ENCODE peak calls at places on chromosomes 16 and 17, in nine cellular contexts. One of them, this sample, is unnamed.

GRCh38 chr17:79974786-79975497 is 60.7 kb downstream of the TBC1D16 start:
- DNase-seq in CMK: no peak
- DNase-seq in right lobe of liver: peak; percentile 43
- DNase-seq in anterior cingulate cortex: no peak
- DNase-seq in neural progenitor cell: peak; percentile 58
- DNase-seq in GM23338: peak; percentile 88
- DNase-seq in Daoy: no peak
- DNase-seq in posterior vena cava: peak; percentile 77
- DNase-seq in NCI-H510A treated with DMSO at 0.1 percent for 48 hours: no peak
- DNase-seq in this sample: no peak

GRCh38 chr17:58081641-58082340 is 1.4 kb upstream of the DYNLL2 start:
- DNase-seq in CMK: no peak
- DNase-seq in right lobe of liver: no peak
- DNase-seq in anterior cingulate cortex: no peak
- DNase-seq in neural progenitor cell: peak; percentile 78
- DNase-seq in GM23338: peak; percentile 38
- DNase-seq in Daoy: no peak
- DNase-seq in posterior vena cava: no peak
- DNase-seq in NCI-H510A treated with DMSO at 0.1 percent for 48 hours: no peak
- DNase-seq in this sample: no peak

GRCh38 chr17:32253117-32253611 is 12.5 kb upstream of the RHBDL3 start:
- DNase-seq in CMK: peak; percentile 59
- DNase-seq in right lobe of liver: peak; percentile 80
- DNase-seq in anterior cingulate cortex: peak; percentile 51
- DNase-seq in neural progenitor cell: peak; percentile 90
- DNase-seq in GM23338: peak; percentile 96
- DNase-seq in Daoy: peak; percentile 81
- DNase-seq in posterior vena cava: peak; percentile 90
- DNase-seq in NCI-H510A treated with DMSO at 0.1 percent for 48 hours: peak; percentile 84
- DNase-seq in this sample: peak; percentile 84

GRCh38 chr17:76123127-76123499 is 17.9 kb downstream of the FOXJ1 start:
- DNase-seq in CMK: no peak
- DNase-seq in right lobe of liver: no peak
- DNase-seq in anterior cingulate cortex: no peak
- DNase-seq in neural progenitor cell: no peak
- DNase-seq in GM23338: no peak
- DNase-seq in Daoy: no peak
- DNase-seq in posterior vena cava: peak; percentile 24
- DNase-seq in NCI-H510A treated with DMSO at 0.1 percent for 48 hours: no peak
- DNase-seq in this sample: no peak

GRCh38 chr17:602436-602835 is 112.2 kb downstream of the VPS53 start:
- DNase-seq in CMK: no peak
- DNase-seq in right lobe of liver: peak; percentile 28
- DNase-seq in anterior cingulate cortex: no peak
- DNase-seq in neural progenitor cell: no peak
- DNase-seq in GM23338: no peak
- DNase-seq in Daoy: no peak
- DNase-seq in posterior vena cava: no peak
- DNase-seq in NCI-H510A treated with DMSO at 0.1 percent for 48 hours: no peak
- DNase-seq in this sample: no peak

GRCh38 chr17:82257473-82257872 is 16.0 kb downstream of the CSNK1D start:
- DNase-seq in CMK: no peak
- DNase-seq in right lobe of liver: no peak
- DNase-seq in anterior cingulate cortex: peak; percentile 13
- DNase-seq in neural progenitor cell: peak; percentile 37
- DNase-seq in GM23338: peak; percentile 65
- DNase-seq in Daoy: no peak
- DNase-seq in posterior vena cava: no peak
- DNase-seq in NCI-H510A treated with DMSO at 0.1 percent for 48 hours: no peak
- DNase-seq in this sample: no peak

GRCh38 chr16:19664166-19664565 is 53.9 kb downstream of the KNOP1 start:
- DNase-seq in CMK: no peak
- DNase-seq in right lobe of liver: no peak
- DNase-seq in anterior cingulate cortex: no peak
- DNase-seq in neural progenitor cell: no peak
- DNase-seq in GM23338: no peak
- DNase-seq in Daoy: no peak
- DNase-seq in posterior vena cava: peak; percentile 19
- DNase-seq in NCI-H510A treated with DMSO at 0.1 percent for 48 hours: no peak
- DNase-seq in this sample: no peak

GRCh38 chr16:87017388-87018012 is 299.7 kb downstream of the C16orf95 start:
- DNase-seq in CMK: no peak
- DNase-seq in right lobe of liver: peak; percentile 20
- DNase-seq in anterior cingulate cortex: no peak
- DNase-seq in neural progenitor cell: peak; percentile 51
- DNase-seq in GM23338: peak; percentile 62
- DNase-seq in Daoy: peak; percentile 95
- DNase-seq in posterior vena cava: no peak
- DNase-seq in NCI-H510A treated with DMSO at 0.1 percent for 48 hours: no peak
- DNase-seq in this sample: no peak

GRCh38 chr16:22098538-22099255 is 6.4 kb downstream of the VWA3A start:
- DNase-seq in CMK: no peak
- DNase-seq in right lobe of liver: no peak
- DNase-seq in anterior cingulate cortex: no peak
- DNase-seq in neural progenitor cell: peak; percentile 75
- DNase-seq in GM23338: peak; percentile 83
- DNase-seq in Daoy: peak; percentile 40
- DNase-seq in posterior vena cava: no peak
- DNase-seq in NCI-H510A treated with DMSO at 0.1 percent for 48 hours: peak; percentile 82
- DNase-seq in this sample: no peak

GRCh38 chr17:39979021-39979660 is 1.5 kb upstream of the PSMD3 start:
- DNase-seq in CMK: no peak
- DNase-seq in right lobe of liver: no peak
- DNase-seq in anterior cingulate cortex: no peak
- DNase-seq in neural progenitor cell: no peak
- DNase-seq in GM23338: no peak
- DNase-seq in Daoy: peak; percentile 67
- DNase-seq in posterior vena cava: no peak
- DNase-seq in NCI-H510A treated with DMSO at 0.1 percent for 48 hours: no peak
- DNase-seq in this sample: no peak

GRCh38 chr16:77450790-77451487 is 16.1 kb upstream of the ADAMTS18 start:
- DNase-seq in CMK: no peak
- DNase-seq in right lobe of liver: no peak
- DNase-seq in anterior cingulate cortex: no peak
- DNase-seq in neural progenitor cell: no peak
- DNase-seq in GM23338: no peak
- DNase-seq in Daoy: no peak
- DNase-seq in posterior vena cava: no peak
- DNase-seq in NCI-H510A treated with DMSO at 0.1 percent for 48 hours: peak; percentile 93
- DNase-seq in this sample: no peak

GRCh38 chr17:74746922-74747321 is 1.5 kb upstream of the NHERF1 start:
- DNase-seq in CMK: no peak
- DNase-seq in right lobe of liver: no peak
- DNase-seq in anterior cingulate cortex: no peak
- DNase-seq in neural progenitor cell: peak; percentile 48
- DNase-seq in GM23338: no peak
- DNase-seq in Daoy: no peak
- DNase-seq in posterior vena cava: no peak
- DNase-seq in NCI-H510A treated with DMSO at 0.1 percent for 48 hours: no peak
- DNase-seq in this sample: no peak

GRCh38 chr17:6936370-6937028 is 59.4 kb upstream of the ALOX12 start:
- DNase-seq in CMK: no peak
- DNase-seq in right lobe of liver: no peak
- DNase-seq in anterior cingulate cortex: no peak
- DNase-seq in neural progenitor cell: no peak
- DNase-seq in GM23338: peak; percentile 59
- DNase-seq in Daoy: no peak
- DNase-seq in posterior vena cava: no peak
- DNase-seq in NCI-H510A treated with DMSO at 0.1 percent for 48 hours: no peak
- DNase-seq in this sample: no peak

GRCh38 chr17:61715348-61715747 is 124.3 kb upstream of the NACA2 start:
- DNase-seq in CMK: no peak
- DNase-seq in right lobe of liver: no peak
- DNase-seq in anterior cingulate cortex: no peak
- DNase-seq in neural progenitor cell: no peak
- DNase-seq in GM23338: no peak
- DNase-seq in Daoy: no peak
- DNase-seq in posterior vena cava: no peak
- DNase-seq in NCI-H510A treated with DMSO at 0.1 percent for 48 hours: no peak
- DNase-seq in this sample: no peak

GRCh38 chr17:51435641-51436091 is 175.3 kb downstream of the UTP18 start:
- DNase-seq in CMK: no peak
- DNase-seq in right lobe of liver: peak; percentile 94
- DNase-seq in anterior cingulate cortex: no peak
- DNase-seq in neural progenitor cell: peak; percentile 78
- DNase-seq in GM23338: peak; percentile 79
- DNase-seq in Daoy: peak; percentile 38
- DNase-seq in posterior vena cava: no peak
- DNase-seq in NCI-H510A treated with DMSO at 0.1 percent for 48 hours: peak; percentile 82
- DNase-seq in this sample: no peak

GRCh38 chr16:920722-921121 is 50.1 kb downstream of the LMF1 start:
- DNase-seq in CMK: no peak
- DNase-seq in right lobe of liver: no peak
- DNase-seq in anterior cingulate cortex: peak; percentile 14
- DNase-seq in neural progenitor cell: peak; percentile 1
- DNase-seq in GM23338: no peak
- DNase-seq in Daoy: no peak
- DNase-seq in posterior vena cava: peak; percentile 86
- DNase-seq in NCI-H510A treated with DMSO at 0.1 percent for 48 hours: no peak
- DNase-seq in this sample: peak; percentile 51

GRCh38 chr17:11925271-11926021 is 71.8 kb downstream of the ZNF18 start:
- DNase-seq in CMK: no peak
- DNase-seq in right lobe of liver: no peak
- DNase-seq in anterior cingulate cortex: no peak
- DNase-seq in neural progenitor cell: no peak
- DNase-seq in GM23338: peak; percentile 16
- DNase-seq in Daoy: no peak
- DNase-seq in posterior vena cava: no peak
- DNase-seq in NCI-H510A treated with DMSO at 0.1 percent for 48 hours: no peak
- DNase-seq in this sample: no peak

GRCh38 chr17:11871773-11872172 is 125.5 kb downstream of the ZNF18 start:
- DNase-seq in CMK: no peak
- DNase-seq in right lobe of liver: no peak
- DNase-seq in anterior cingulate cortex: no peak
- DNase-seq in neural progenitor cell: no peak
- DNase-seq in GM23338: no peak
- DNase-seq in Daoy: peak; percentile 35
- DNase-seq in posterior vena cava: no peak
- DNase-seq in NCI-H510A treated with DMSO at 0.1 percent for 48 hours: no peak
- DNase-seq in this sample: no peak

GRCh38 chr17:14308965-14309879 is 8.3 kb downstream of the HS3ST3B1 start:
- DNase-seq in CMK: no peak
- DNase-seq in right lobe of liver: peak; percentile 98
- DNase-seq in anterior cingulate cortex: peak; percentile 54
- DNase-seq in neural progenitor cell: peak; percentile 98
- DNase-seq in GM23338: peak; percentile 98
- DNase-seq in Daoy: peak; percentile 99
- DNase-seq in posterior vena cava: peak; percentile 95
- DNase-seq in NCI-H510A treated with DMSO at 0.1 percent for 48 hours: no peak
- DNase-seq in this sample: peak; percentile 92

GRCh38 chr16:30078744-30079143 is 3.0 kb downstream of the PPP4C start:
- DNase-seq in CMK: no peak
- DNase-seq in right lobe of liver: no peak
- DNase-seq in anterior cingulate cortex: no peak
- DNase-seq in neural progenitor cell: no peak
- DNase-seq in GM23338: no peak
- DNase-seq in Daoy: no peak
- DNase-seq in posterior vena cava: no peak
- DNase-seq in NCI-H510A treated with DMSO at 0.1 percent for 48 hours: no peak
- DNase-seq in this sample: no peak

GRCh38 chr16:85425061-85425662 is 188.0 kb upstream of the GSE1 start:
- DNase-seq in CMK: no peak
- DNase-seq in right lobe of liver: peak; percentile 33
- DNase-seq in anterior cingulate cortex: no peak
- DNase-seq in neural progenitor cell: peak; percentile 36
- DNase-seq in GM23338: no peak
- DNase-seq in Daoy: no peak
- DNase-seq in posterior vena cava: peak; percentile 49
- DNase-seq in NCI-H510A treated with DMSO at 0.1 percent for 48 hours: peak; percentile 39
- DNase-seq in this sample: peak; percentile 27